ENCODE peak calls at places on chromosomes 4 and X, in ten cellular contexts. B is IMR-90; F is effector memory CD4-positive, alpha-beta T cell; W is sigmoid colon; R is tibial nerve; P is spleen; K is thoracic aorta; T is DND-41; E is GM23248; O is PC-3. Z is an unnamed sample.

GRCh38 chr4:141569141-141569540 is 67.2 kb upstream of the IL15 start:
- DNase-seq in B (peak; percentile 67), F (no peak), W (no peak), R (no peak), P (no peak), K (no peak), T (no peak), E (peak; percentile 54), O (peak; percentile 65), Z (no peak)

GRCh38 chr4:150348079-150348478 is 233.9 kb upstream of the MAB21L2 start:
- DNase-seq in B (peak; percentile 65), F (no peak), W (no peak), R (no peak), P (no peak), K (no peak), T (no peak), E (peak; percentile 60), O (peak; percentile 89), Z (no peak)

GRCh38 chr4:128303986-128304385 is 16.4 kb upstream of the PGRMC2 start:
- DNase-seq in B (no peak), F (no peak), W (no peak), R (no peak), P (no peak), K (no peak), T (no peak), E (no peak), O (no peak), Z (no peak)

GRCh38 chr4:183602444-183603102 is 56.4 kb downstream of the RWDD4 start:
- DNase-seq in B (peak; percentile 33), F (no peak), W (no peak), R (no peak), P (no peak), K (no peak), T (no peak), E (peak; percentile 53), O (no peak), Z (peak; percentile 5)

GRCh38 chrX:77743720-77744119 is 42.3 kb downstream of the ATRX start:
- DNase-seq in B (peak; percentile 4), F (no peak), W (no peak), R (no peak), P (no peak), K (no peak), T (no peak), E (no peak), O (no peak), Z (no peak)

GRCh38 chr4:181618038-181618618 is 625.1 kb upstream of the TENM3 start:
- DNase-seq in B (no peak), F (no peak), W (no peak), R (no peak), P (no peak), K (no peak), T (no peak), E (no peak), O (no peak), Z (no peak)

GRCh38 chr4:166087569-166087968 is 214.5 kb downstream of the TLL1 start:
- DNase-seq in B (no peak), F (no peak), W (no peak), R (no peak), P (no peak), K (no peak), T (no peak), E (no peak), O (no peak), Z (no peak)

GRCh38 chr4:125434136-125434535 is 119.4 kb downstream of the FAT4 start:
- DNase-seq in B (peak; percentile 8), F (no peak), W (no peak), R (no peak), P (no peak), K (no peak), T (no peak), E (peak; percentile 75), O (no peak), Z (no peak)

GRCh38 chr4:129545599-129546278 is 449.8 kb downstream of the C4orf33 start:
- DNase-seq in B (no peak), F (no peak), W (peak; percentile 91), R (peak; percentile 36), P (peak; percentile 75), K (peak; percentile 11), T (no peak), E (no peak), O (peak; percentile 5), Z (no peak)

GRCh38 chr4:77697860-77698599 is 92.4 kb downstream of the CXCL13 start:
- DNase-seq in B (peak; percentile 67), F (no peak), W (no peak), R (no peak), P (no peak), K (no peak), T (no peak), E (peak; percentile 75), O (peak; percentile 72), Z (no peak)

GRCh38 chrX:22135171-22135711 is 103.1 kb downstream of the PHEX start:
- DNase-seq in B (peak; percentile 45), F (no peak), W (no peak), R (no peak), P (no peak), K (no peak), T (no peak), E (peak; percentile 46), O (peak; percentile 55), Z (no peak)

GRCh38 chr4:25100156-25100555 is 60.1 kb downstream of the SEPSECS start:
- DNase-seq in B (no peak), F (no peak), W (no peak), R (no peak), P (no peak), K (no peak), T (no peak), E (no peak), O (no peak), Z (no peak)

DNA sequence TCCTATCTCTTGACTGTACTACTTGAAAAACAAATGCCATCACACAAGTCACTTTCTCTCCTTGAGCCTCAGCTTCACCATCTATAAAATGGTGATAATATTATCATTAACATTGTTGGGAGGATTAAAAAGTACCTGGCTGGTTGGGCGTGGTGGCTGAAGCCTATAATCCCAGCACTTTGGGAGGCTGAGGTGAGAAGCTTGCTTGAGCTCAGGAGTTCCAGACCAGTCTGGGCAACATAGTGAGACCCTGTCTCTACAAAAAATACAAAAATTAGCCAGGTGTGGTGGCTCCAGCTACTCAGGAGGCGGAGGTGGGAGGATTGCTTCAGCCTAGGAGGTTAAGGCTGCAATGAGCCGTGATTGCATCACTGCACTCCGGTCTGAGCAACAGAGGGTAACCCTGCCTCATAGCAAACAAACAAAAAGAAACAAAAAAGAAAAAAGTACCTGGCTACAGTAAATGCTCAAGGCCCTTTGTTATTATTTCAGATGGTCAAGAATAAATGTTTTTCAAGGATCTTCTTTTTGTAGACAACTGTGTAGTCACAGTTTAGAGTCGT is 120.3 kb downstream of the CHRNA9 start:
- DNase-seq in B (no peak), F (no peak), W (no peak), R (no peak), P (no peak), K (no peak), T (no peak), E (peak; percentile 13), O (peak; percentile 50), Z (no peak)
- H3K4me1 ChIP-seq in B (no peaks in the 10 kb centered on the region), F (no peaks in the 10 kb centered on the region), W (no peaks in the 10 kb centered on the region), R (no peaks in the 10 kb centered on the region), P (no peaks in the 10 kb centered on the region), K (no peaks in the 10 kb centered on the region), T (no peaks in the 10 kb centered on the region), E (no peaks in the 10 kb centered on the region), O (peaks cover 31% of the 10 kb centered on the region), Z (peaks cover 6% of the 10 kb centered on the region)

DNA sequence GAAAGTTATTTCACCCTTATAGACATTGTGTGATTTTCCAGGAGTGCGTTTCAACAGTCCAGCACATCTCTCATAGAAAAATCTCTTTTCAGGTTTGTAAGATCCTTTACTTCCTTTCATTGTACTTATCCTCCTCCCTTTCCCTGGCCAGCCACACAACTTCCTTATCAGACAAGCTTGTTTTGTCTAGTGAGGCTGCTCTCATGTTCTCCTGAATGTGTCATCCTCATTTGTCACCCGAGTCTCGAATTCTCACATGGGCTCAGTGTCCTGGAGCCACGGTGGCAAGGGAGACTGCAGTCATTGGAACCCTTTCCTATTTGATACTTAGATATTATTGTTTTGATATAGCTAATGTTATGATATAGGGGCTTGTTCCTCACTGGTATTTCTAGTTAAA is 16.9 kb downstream of the SYNPO2 start:
- DNase-seq in B (peak; percentile 57), F (no peak), W (no peak), R (no peak), P (no peak), K (no peak), T (no peak), E (peak; percentile 41), O (no peak), Z (no peak)
- H3K27ac ChIP-seq in B (no peak overlapping the region), F (no peak overlapping the region), W (peak overlapping the region; percentile 63), R (no peak overlapping the region), P (peak overlapping the region; percentile 19), K (peak overlapping the region; percentile 80), T (no peak overlapping the region), E (no peak overlapping the region), O (no peak overlapping the region), Z (no peak overlapping the region)

GRCh38 chrX:43882294-43882681 is at the start of gene MAOB:
- DNase-seq in B (no peak), F (no peak), W (peak; percentile 72), R (no peak), P (no peak), K (no peak), T (no peak), E (peak; percentile 35), O (no peak), Z (no peak)
- H3K4me3 ChIP-seq in B (no peak within 1 kb of the TSS), F (no peak within 1 kb of the TSS), W (peak within 1 kb of the TSS; percentile 55), R (peak within 1 kb of the TSS; percentile 44), P (no peak within 1 kb of the TSS), K (peak within 1 kb of the TSS; percentile 67), T (no peak within 1 kb of the TSS), E (peak within 1 kb of the TSS; percentile 18), O (no peak within 1 kb of the TSS), Z (no peak within 1 kb of the TSS)

GRCh38 chr4:99847362-99847976 is 30.8 kb downstream of the DAPP1 start:
- DNase-seq in B (no peak), F (no peak), W (no peak), R (no peak), P (no peak), K (no peak), T (no peak), E (no peak), O (no peak), Z (peak; percentile 31)

GRCh38 chr4:99845708-99846469 is 29.3 kb downstream of the DAPP1 start:
- DNase-seq in B (no peak), F (no peak), W (no peak), R (no peak), P (no peak), K (no peak), T (no peak), E (no peak), O (no peak), Z (no peak)

GRCh38 chr4:99845179-99845578 is 28.6 kb downstream of the DAPP1 start:
- DNase-seq in B (no peak), F (no peak), W (no peak), R (no peak), P (no peak), K (no peak), T (no peak), E (no peak), O (no peak), Z (no peak)

GRCh38 chr4:99848576-99848975 is 31.9 kb downstream of the DAPP1 start:
- DNase-seq in B (no peak), F (no peak), W (no peak), R (no peak), P (no peak), K (no peak), T (no peak), E (no peak), O (no peak), Z (no peak)

DNA sequence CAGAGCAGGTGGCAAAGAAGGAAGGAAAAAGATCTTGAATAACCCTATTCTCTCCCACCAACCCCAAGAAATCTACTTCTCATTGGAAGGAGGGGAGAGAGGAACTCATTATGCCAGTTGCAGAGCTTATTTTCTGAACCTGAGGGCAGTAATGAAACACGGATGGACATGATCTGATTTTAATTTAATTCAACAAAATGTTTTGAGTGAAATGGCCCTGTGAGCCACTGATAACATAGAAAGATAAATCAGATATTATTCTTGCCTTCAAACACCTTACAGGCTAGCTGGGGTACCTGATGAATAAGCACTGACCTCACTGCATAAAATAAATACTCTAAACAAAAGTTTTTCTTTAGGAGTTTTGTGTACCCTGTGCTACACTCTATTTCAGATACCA is 30.3 kb downstream of the DAPP1 start:
- DNase-seq in B (no peak), F (no peak), W (no peak), R (no peak), P (no peak), K (no peak), T (no peak), E (no peak), O (no peak), Z (no peak)
- H3K4me1 ChIP-seq in B (no peaks in the 10 kb centered on the region), F (no peaks in the 10 kb centered on the region), W (no peaks in the 10 kb centered on the region), R (no peaks in the 10 kb centered on the region), P (peaks cover 3% of the 10 kb centered on the region), K (peaks cover 16% of the 10 kb centered on the region), T (no peaks in the 10 kb centered on the region), E (no peaks in the 10 kb centered on the region), O (no peaks in the 10 kb centered on the region), Z (peaks cover 62% of the 10 kb centered on the region)

Z was measured in CD4-positive, alpha-beta memory T cell.